ENCODE peak calls at places on chromosomes 6 and 20, in four cellular contexts. K is PC-9, M is GOT3, G is bronchial epithelial cell. L is an unnamed sample.

GRCh38 chr6:146892613-146893401 is 294.0 kb downstream of the ADGB start:
- DNase-seq in K (no peak), M (no peak), G (no peak), L (peak)

GRCh38 chr6:56724455-56724854 is 81.8 kb upstream of the DST start:
- DNase-seq in K (no peak), M (no peak), G (no peak), L (no peak)

GRCh38 chr20:1830240-1830639 is 65.0 kb upstream of the SIRPA start:
- DNase-seq in K (peak), M (peak), G (peak), L (peak)

GRCh38 chr20:43984587-43984986 is 69.9 kb downstream of the TOX2 start:
- DNase-seq in K (no peak), M (no peak), G (no peak), L (no peak)

GRCh38 chr6:75436869-75437268 is 56.7 kb downstream of the FILIP1 start:
- DNase-seq in K (no peak), M (no peak), G (no peak), L (no peak)

GRCh38 chr6:151229401-151230276 is 10.1 kb upstream of the AKAP12 start:
- DNase-seq in K (no peak), M (no peak), G (no peak), L (no peak)

GRCh38 chr6:105136433-105137350 is 43.1 kb downstream of the POPDC3 start:
- DNase-seq in K (peak), M (peak), G (no peak), L (peak)

GRCh38 chr6:77292564-77293546 is 170.4 kb downstream of the HTR1B start:
- DNase-seq in K (peak), M (no peak), G (peak), L (peak)

GRCh38 chr20:1808101-1808500 is 87.1 kb upstream of the SIRPA start:
- DNase-seq in K (no peak), M (no peak), G (no peak), L (no peak)